ENCODE peak calls at places on chromosome 22, in six cellular contexts. Y is A549, F is IMR-90, H is adrenal gland, R is spleen, O is HCT116. W is an unnamed sample.
A peak's percentile ranks its signal among the peaks of the same experiment; 100 is the strongest.

GRCh38 chr22:36301851-36302250 is 48.9 kb downstream of the APOL1 start:
- DNase-seq in Y (no peak), F (peak; percentile 97), H (no peak), R (no peak), O (no peak), W (no peak)

GRCh38 chr22:26702906-26703830 is 45.8 kb downstream of the MIAT start:
- DNase-seq in Y (peak; percentile 29), F (peak; percentile 90), H (no peak), R (no peak), O (no peak), W (no peak)

GRCh38 chr22:36599771-36600170 is 70.8 kb upstream of the EIF3D start:
- DNase-seq in Y (no peak), F (no peak), H (no peak), R (no peak), O (no peak), W (no peak)

GRCh38 chr22:30695351-30695762 is 683 bp downstream of the OSBP2 start:
- DNase-seq in Y (no peak), F (no peak), H (peak; percentile 34), R (peak; percentile 71), O (no peak), W (no peak)

GRCh38 chr22:50260801-50261614 is 475 bp downstream of the MAPK12 start:
- DNase-seq in Y (peak; percentile 72), F (peak; percentile 67), H (no peak), R (no peak), O (no peak), W (no peak)

GRCh38 chr22:26471522-26471921 is 12.1 kb downstream of the HPS4 start:
- DNase-seq in Y (peak; percentile 76), F (peak; percentile 83), H (no peak), R (no peak), O (peak; percentile 47), W (no peak)

GRCh38 chr22:32531955-32532818 is 57.6 kb downstream of the FBXO7 start:
- DNase-seq in Y (no peak), F (peak; percentile 93), H (peak; percentile 58), R (no peak), O (no peak), W (peak; percentile 94)

GRCh38 chr22:30386960-30387848 is at the start of gene RNF215:
- DNase-seq in Y (peak; percentile 68), F (peak; percentile 64), H (peak; percentile 82), R (peak; percentile 96), O (peak; percentile 44), W (peak; percentile 88)

GRCh38 chr22:26170112-26170492 is 840 bp downstream of the SEZ6L start:
- DNase-seq in Y (no peak), F (no peak), H (no peak), R (no peak), O (no peak), W (no peak)

GRCh38 chr22:46079861-46080821 is 70.2 kb upstream of the PPARA start:
- DNase-seq in Y (peak; percentile 93), F (no peak), H (peak; percentile 87), R (peak; percentile 78), O (no peak), W (peak; percentile 95)

GRCh38 chr22:38832005-38832978 is 11.5 kb downstream of the NPTXR start:
- DNase-seq in Y (no peak), F (no peak), H (no peak), R (peak; percentile 63), O (no peak), W (peak; percentile 25)

GRCh38 chr22:27825174-27825573 is 23.6 kb upstream of the MN1 start:
- DNase-seq in Y (peak; percentile 30), F (no peak), H (no peak), R (no peak), O (no peak), W (no peak)

GRCh38 chr22:32175751-32176644 is 16.9 kb upstream of the C22orf42 start:
- DNase-seq in Y (no peak), F (no peak), H (no peak), R (no peak), O (no peak), W (no peak)

GRCh38 chr22:49887074-49887471 is 31.2 kb downstream of the ALG12 start:
- DNase-seq in Y (no peak), F (no peak), H (no peak), R (no peak), O (no peak), W (no peak)

GRCh38 chr22:49807780-49808708 is 19.6 kb downstream of the BRD1 start:
- DNase-seq in Y (no peak), F (no peak), H (no peak), R (no peak), O (no peak), W (no peak)

GRCh38 chr22:21677606-21678443 is 12.0 kb downstream of the PPIL2 start:
- DNase-seq in Y (no peak), F (no peak), H (no peak), R (no peak), O (no peak), W (no peak)

GRCh38 chr22:24205438-24206189 is 24.3 kb downstream of the SUSD2 start:
- DNase-seq in Y (no peak), F (no peak), H (no peak), R (no peak), O (no peak), W (no peak)

GRCh38 chr22:24201681-24202590 is 20.6 kb downstream of the SUSD2 start:
- DNase-seq in Y (peak; percentile 60), F (peak; percentile 35), H (no peak), R (no peak), O (peak; percentile 85), W (no peak)

GRCh38 chr22:24208012-24208749 is 26.9 kb downstream of the SUSD2 start:
- DNase-seq in Y (peak; percentile 96), F (peak; percentile 98), H (peak; percentile 65), R (no peak), O (peak; percentile 95), W (peak; percentile 86)

GRCh38 chr22:24209016-24209415 is 27.7 kb downstream of the SUSD2 start:
- DNase-seq in Y (no peak), F (peak; percentile 16), H (no peak), R (no peak), O (no peak), W (no peak)

GRCh38 chr22:24207264-24208011 is 26.2 kb downstream of the SUSD2 start:
- DNase-seq in Y (no peak), F (no peak), H (no peak), R (no peak), O (no peak), W (no peak)
- H3K4me3 ChIP-seq in Y (no peak overlapping the region), F (no peak overlapping the region), H (no peak overlapping the region), R (no peak overlapping the region), O (peak overlapping the region; percentile 26), W (no peak overlapping the region)

DNA sequence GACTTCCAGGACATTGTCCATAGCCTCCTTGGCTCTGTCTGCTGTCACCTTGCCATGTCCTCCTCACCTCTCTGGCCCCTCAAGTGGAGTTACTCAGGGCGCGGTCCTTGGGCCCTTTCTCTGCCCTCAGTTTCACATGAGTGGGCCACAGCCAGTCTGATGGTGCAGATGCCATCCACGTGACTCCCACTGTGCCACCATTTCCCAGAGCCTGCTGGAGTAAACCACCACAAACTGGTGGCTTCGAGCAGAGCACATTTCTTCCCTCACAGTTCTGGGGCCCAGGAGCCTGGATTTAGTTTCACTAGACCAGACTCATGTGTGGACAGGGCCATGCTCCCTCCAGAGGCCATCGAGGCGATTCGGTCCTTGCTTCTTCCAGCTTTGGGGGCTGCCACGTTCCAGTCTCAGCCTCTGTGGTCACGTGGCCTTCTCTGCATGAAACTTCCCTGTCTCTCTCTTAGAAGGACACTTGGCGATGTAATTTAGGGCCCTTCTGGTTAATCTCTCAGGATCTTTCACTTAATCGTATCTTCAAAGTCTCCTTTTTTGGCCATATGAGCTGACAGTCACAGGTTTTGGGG is 14.6 kb downstream of the SMARCB1 start:
- DNase-seq in Y (no peak), F (no peak), H (no peak), R (no peak), O (no peak), W (no peak)
- TF ChIP-seq CTCF in Y (no peak), F (no peak), H (no peak), R (no peak), O (no peak), W (no peak)

GRCh38 chr22:22931557-22932270 is 44.1 kb downstream of the IGLL5 start:
- DNase-seq in Y (no peak), F (no peak), H (no peak), R (peak; percentile 77), O (no peak), W (no peak)

GRCh38 chr22:22930571-22931556 is 43.2 kb downstream of the IGLL5 start:
- DNase-seq in Y (no peak), F (no peak), H (no peak), R (peak; percentile 70), O (no peak), W (no peak)

GRCh38 chr22:22929381-22930221 is 42.0 kb downstream of the IGLL5 start:
- DNase-seq in Y (no peak), F (no peak), H (no peak), R (peak; percentile 74), O (no peak), W (no peak)

GRCh38 chr22:22928666-22929380 is 41.2 kb downstream of the IGLL5 start:
- DNase-seq in Y (no peak), F (peak; percentile 16), H (no peak), R (peak; percentile 93), O (no peak), W (no peak)

GRCh38 chr22:22930222-22930497 is 42.5 kb downstream of the IGLL5 start:
- DNase-seq in Y (no peak), F (no peak), H (no peak), R (no peak), O (no peak), W (no peak)
- TF ChIP-seq POLR2A in Y (no peak), F (no peak), H (no peak), R (no peak), O (no peak), W (no peak)

GRCh38 chr22:20549232-20549841 is 41.9 kb downstream of the MED15 start:
- DNase-seq in Y (no peak), F (no peak), H (no peak), R (peak; percentile 84), O (no peak), W (peak; percentile 76)

GRCh38 chr22:20550851-20551744 is 43.7 kb downstream of the MED15 start:
- DNase-seq in Y (no peak), F (peak; percentile 78), H (peak; percentile 66), R (peak; percentile 82), O (no peak), W (peak; percentile 83)

GRCh38 chr22:20548806-20549205 is 41.4 kb downstream of the MED15 start:
- DNase-seq in Y (no peak), F (no peak), H (no peak), R (peak; percentile 13), O (no peak), W (peak; percentile 21)

GRCh38 chr22:20551805-20552449 is 44.5 kb downstream of the MED15 start:
- DNase-seq in Y (no peak), F (no peak), H (no peak), R (peak; percentile 76), O (no peak), W (peak; percentile 79)

DNA sequence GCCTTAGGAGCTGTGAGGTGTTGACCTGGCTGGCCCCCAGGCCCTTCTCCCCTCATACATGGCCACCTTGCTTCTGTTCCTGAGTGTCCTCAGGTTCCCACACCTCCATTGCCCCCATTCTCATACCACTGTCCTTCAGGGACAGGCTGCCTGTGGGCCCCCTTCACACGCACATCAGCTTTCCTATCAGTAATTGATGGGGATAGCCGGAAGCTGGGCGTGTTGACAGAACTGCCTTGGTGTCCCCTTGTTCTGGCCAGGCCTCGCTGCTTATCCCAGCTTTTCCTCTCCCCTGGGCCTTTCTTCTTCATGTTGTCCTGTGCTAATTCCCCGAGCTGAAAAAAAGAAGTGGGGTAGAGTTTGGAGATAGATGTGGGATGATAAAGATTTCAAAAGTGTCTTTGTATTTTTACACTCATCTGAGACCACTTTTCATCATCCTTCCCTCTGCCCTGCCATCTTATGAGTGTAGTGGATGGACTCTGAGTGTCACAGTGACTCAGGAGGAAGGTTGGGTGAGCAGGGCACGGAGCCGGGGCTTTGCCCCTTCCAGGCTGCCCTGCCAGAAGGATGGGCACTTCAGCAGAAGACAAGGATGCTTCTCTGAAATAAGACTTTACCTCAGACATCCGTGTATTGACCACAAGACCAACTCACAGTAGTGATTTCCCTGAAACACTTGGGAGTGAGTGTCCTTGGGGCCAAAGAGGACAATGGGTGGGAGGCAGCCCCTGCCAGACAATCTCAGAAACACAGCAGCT is 42.8 kb downstream of the MED15 start:
- DNase-seq in Y (no peak), F (no peak), H (no peak), R (peak; percentile 56), O (no peak), W (peak; percentile 46)
- H3K4me3 ChIP-seq in Y (no peak overlapping the region), F (no peak overlapping the region), H (no peak overlapping the region), R (no peak overlapping the region), O (no peak overlapping the region), W (no peak overlapping the region)

W was measured in sigmoid colon.